ENCODE peak calls at places on chromosomes 13 and 19, in seven cellular contexts. P, E, X, Q, B, J and U are unnamed samples.
A peak's percentile ranks its signal among the peaks of the same experiment; 100 is the strongest.

GRCh38 chr13:34926513-34926912 is 15.6 kb upstream of the NBEA start:
- DNase-seq in P (peak; percentile 47), E (peak; percentile 67), X (peak; percentile 25), Q (no peak), B (no peak), J (no peak), U (no peak)

GRCh38 chr13:97878421-97879375 is 74.8 kb upstream of the IPO5 start:
- DNase-seq in P (peak; percentile 34), E (no peak), X (peak; percentile 4), Q (no peak), B (no peak), J (no peak), U (no peak)

GRCh38 chr19:7903244-7904073 is at the start of gene MAP2K7:
- DNase-seq in P (peak; percentile 99), E (peak; percentile 99), X (peak; percentile 98), Q (peak; percentile 100), B (peak; percentile 98), J (peak; percentile 99), U (peak; percentile 100)

GRCh38 chr13:80118507-80118906 is 222.4 kb downstream of the SPRY2 start:
- DNase-seq in P (no peak), E (no peak), X (no peak), Q (no peak), B (no peak), J (no peak), U (no peak)

GRCh38 chr19:11238781-11239376 is 540 bp upstream of the ANGPTL8 start:
- DNase-seq in P (no peak), E (no peak), X (no peak), Q (no peak), B (no peak), J (no peak), U (no peak)

GRCh38 chr19:33227242-33227650 is 1.6 kb upstream of the SLC7A10 start:
- DNase-seq in P (peak; percentile 6), E (peak; percentile 63), X (no peak), Q (no peak), B (no peak), J (no peak), U (no peak)

GRCh38 chr19:38769635-38770211 is 3.6 kb downstream of the LGALS7 start:
- DNase-seq in P (peak; percentile 38), E (peak; percentile 71), X (peak; percentile 85), Q (peak; percentile 94), B (peak; percentile 16), J (peak; percentile 85), U (peak; percentile 88)

GRCh38 chr19:6677924-6678689 is 8.1 kb upstream of the TNFSF14 start:
- DNase-seq in P (no peak), E (no peak), X (peak; percentile 18), Q (no peak), B (no peak), J (no peak), U (peak; percentile 19)

GRCh38 chr13:53074119-53074518 is 45.5 kb downstream of the OLFM4 start:
- DNase-seq in P (no peak), E (no peak), X (no peak), Q (no peak), B (no peak), J (no peak), U (no peak)

GRCh38 chr13:22594041-22594440 is 586.7 kb upstream of the SGCG start:
- DNase-seq in P (no peak), E (no peak), X (no peak), Q (no peak), B (no peak), J (no peak), U (no peak)

GRCh38 chr19:43858174-43858573 is 31.1 kb downstream of the ZNF283 start:
- DNase-seq in P (no peak), E (no peak), X (no peak), Q (no peak), B (no peak), J (no peak), U (no peak)
- H3K9me3 ChIP-seq in P (peaks cover 40% of the 10 kb centered on the region), E (no peaks in the 10 kb centered on the region), X (peaks cover 95% of the 10 kb centered on the region), Q (peaks cover 15% of the 10 kb centered on the region), B (peaks cover 28% of the 10 kb centered on the region), J (peaks cover 4% of the 10 kb centered on the region), U (peaks cover 42% of the 10 kb centered on the region)

DNA sequence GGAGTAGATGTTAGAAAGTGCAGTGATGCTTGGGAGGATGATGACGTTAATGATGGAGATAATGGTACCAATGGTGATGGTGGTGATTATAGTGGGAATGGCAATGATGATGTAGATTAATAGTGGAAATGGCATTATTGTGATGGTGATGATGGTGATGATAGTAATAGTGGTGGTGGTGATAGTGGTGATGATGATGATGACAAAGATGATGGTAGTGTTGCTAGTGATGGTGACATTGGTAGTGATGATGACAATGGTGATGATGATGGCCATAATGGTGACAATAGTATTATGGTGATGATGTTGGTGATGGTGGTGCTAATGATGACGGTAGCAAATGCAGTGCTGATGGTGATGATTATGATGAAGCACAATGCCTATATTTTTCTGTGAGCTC is 7.6 kb downstream of the CEACAM18 start:
- DNase-seq in P (no peak), E (no peak), X (no peak), Q (no peak), B (no peak), J (no peak), U (no peak)
- H3K9me3 ChIP-seq in P (peaks cover 17% of the 10 kb centered on the region), E (no peaks in the 10 kb centered on the region), X (peaks cover 14% of the 10 kb centered on the region), Q (no peaks in the 10 kb centered on the region), B (peaks cover 19% of the 10 kb centered on the region), J (no peaks in the 10 kb centered on the region), U (no peaks in the 10 kb centered on the region)

DNA sequence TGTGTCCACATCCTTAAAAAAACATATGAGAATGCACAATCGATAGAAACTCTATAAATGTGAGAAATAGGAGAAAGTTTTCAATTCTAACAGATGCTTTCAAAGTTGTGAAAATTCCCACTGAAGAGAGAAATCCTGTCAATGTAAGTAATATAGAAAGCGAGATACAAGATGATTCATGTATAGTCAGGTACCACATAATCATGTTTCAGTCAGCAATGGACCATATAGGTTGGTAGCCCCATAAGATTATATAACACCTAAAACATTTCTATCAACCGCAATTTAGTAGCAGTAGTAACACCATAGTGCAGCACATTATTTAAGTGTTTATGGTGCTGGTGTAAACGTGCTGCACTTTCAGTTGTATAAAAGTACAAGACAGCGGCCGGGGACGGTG is 18.5 kb downstream of the ZNF791 start:
- DNase-seq in P (no peak), E (no peak), X (no peak), Q (no peak), B (no peak), J (no peak), U (no peak)
- H3K9me3 ChIP-seq in P (peaks cover 56% of the 10 kb centered on the region), E (peaks cover 6% of the 10 kb centered on the region), X (peaks cover 96% of the 10 kb centered on the region), Q (peaks cover 2% of the 10 kb centered on the region), B (peaks cover 68% of the 10 kb centered on the region), J (no peaks in the 10 kb centered on the region), U (peaks cover 4% of the 10 kb centered on the region)

DNA sequence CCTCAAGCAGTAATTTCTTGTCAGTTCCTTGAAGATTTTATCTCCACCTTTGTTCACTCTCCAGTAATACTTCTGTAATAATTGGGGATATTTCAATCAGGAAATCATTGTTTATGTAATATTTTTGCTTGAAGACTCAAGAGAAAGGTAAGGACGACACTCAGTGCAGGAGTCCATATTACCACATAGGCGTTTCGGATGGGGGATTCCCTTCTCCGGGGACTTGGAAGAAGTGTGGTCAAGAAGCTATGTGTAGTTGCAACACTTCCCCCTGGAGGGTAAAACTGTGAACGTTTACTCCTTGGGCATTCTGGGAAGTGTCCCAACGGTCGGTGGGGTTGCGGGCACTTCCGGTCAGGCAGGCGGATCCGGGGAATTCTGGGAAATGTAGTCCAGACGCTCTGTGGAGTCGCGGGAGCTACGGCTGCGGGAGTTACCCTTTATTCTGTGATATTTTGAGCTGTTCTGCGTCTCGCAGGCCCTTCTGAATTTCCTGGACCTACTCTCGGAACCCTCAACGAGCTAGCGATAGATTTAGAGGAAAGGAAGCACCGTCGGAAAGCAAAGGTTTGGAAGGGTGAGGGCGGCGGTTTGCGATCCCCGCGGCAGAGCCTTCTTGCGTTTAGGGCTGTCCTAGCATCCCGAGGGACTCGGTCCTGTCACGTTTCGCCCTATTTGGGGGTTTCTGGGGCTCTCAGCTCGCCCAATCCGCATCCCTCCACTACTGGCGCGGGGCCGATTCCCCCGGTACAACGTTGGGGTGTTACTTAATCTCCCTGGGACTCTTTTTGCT is at the start of gene ZNF221:
- DNase-seq in P (peak; percentile 99), E (peak; percentile 99), X (peak; percentile 99), Q (peak; percentile 95), B (peak; percentile 95), J (peak; percentile 94), U (peak; percentile 49)
- H3K9me3 ChIP-seq in P (no peaks in the 10 kb centered on the region), E (no peaks in the 10 kb centered on the region), X (peaks cover 88% of the 10 kb centered on the region), Q (peaks cover 10% of the 10 kb centered on the region), B (peaks cover 6% of the 10 kb centered on the region), J (peaks cover 4% of the 10 kb centered on the region), U (no peaks in the 10 kb centered on the region)

GRCh38 chr13:47628666-47629065 is 372.4 kb downstream of the SUCLA2 start:
- DNase-seq in P (peak; percentile 21), E (no peak), X (no peak), Q (no peak), B (no peak), J (no peak), U (no peak)

GRCh38 chr13:47632311-47632710 is 368.8 kb downstream of the SUCLA2 start:
- DNase-seq in P (no peak), E (no peak), X (no peak), Q (no peak), B (no peak), J (no peak), U (no peak)
- H3K9me3 ChIP-seq in P (no peaks in the 10 kb centered on the region), E (no peaks in the 10 kb centered on the region), X (no peaks in the 10 kb centered on the region), Q (no peaks in the 10 kb centered on the region), B (no peaks in the 10 kb centered on the region), J (no peaks in the 10 kb centered on the region), U (no peaks in the 10 kb centered on the region)

GRCh38 chr19:36838784-36839324 is 667 bp upstream of the ZNF790 start:
- DNase-seq in P (peak; percentile 8), E (no peak), X (no peak), Q (no peak), B (no peak), J (no peak), U (no peak)
- H3K9me3 ChIP-seq in P (peaks cover 16% of the 10 kb centered on the region), E (no peaks in the 10 kb centered on the region), X (peaks cover 97% of the 10 kb centered on the region), Q (peaks cover 2% of the 10 kb centered on the region), B (peaks cover 26% of the 10 kb centered on the region), J (no peaks in the 10 kb centered on the region), U (no peaks in the 10 kb centered on the region)

GRCh38 chr13:105474983-105475382 is 1060.5 kb downstream of the EFNB2 start:
- DNase-seq in P (no peak), E (no peak), X (no peak), Q (no peak), B (no peak), J (no peak), U (no peak)
- H3K9me3 ChIP-seq in P (no peaks in the 10 kb centered on the region), E (no peaks in the 10 kb centered on the region), X (no peaks in the 10 kb centered on the region), Q (no peaks in the 10 kb centered on the region), B (no peaks in the 10 kb centered on the region), J (no peaks in the 10 kb centered on the region), U (no peaks in the 10 kb centered on the region)

GRCh38 chr13:25177012-25177411 is 4.9 kb upstream of the AMER2 start:
- DNase-seq in P (no peak), E (no peak), X (no peak), Q (no peak), B (no peak), J (no peak), U (no peak)
- H3K9me3 ChIP-seq in P (no peaks in the 10 kb centered on the region), E (no peaks in the 10 kb centered on the region), X (peaks cover 3% of the 10 kb centered on the region), Q (peaks cover 2% of the 10 kb centered on the region), B (no peaks in the 10 kb centered on the region), J (no peaks in the 10 kb centered on the region), U (no peaks in the 10 kb centered on the region)

DNA sequence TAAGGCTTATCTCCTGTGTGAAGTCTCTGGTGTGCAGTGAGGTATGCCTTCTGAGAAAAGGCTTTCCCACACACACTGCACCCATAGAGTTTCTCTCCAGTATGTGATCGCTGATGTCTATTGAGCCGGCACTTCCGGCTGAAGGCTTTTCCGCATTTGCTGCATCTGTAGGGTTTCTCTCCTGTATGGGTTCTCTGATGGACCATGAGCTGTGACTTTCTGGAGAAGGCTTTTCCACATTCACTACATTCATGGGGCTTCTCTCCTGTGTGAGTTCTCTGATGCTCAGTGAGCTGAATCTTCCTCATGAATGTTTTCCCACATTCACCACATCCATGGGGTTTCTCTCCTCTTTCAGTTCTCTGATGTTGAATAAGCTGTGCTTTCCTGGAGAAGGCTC is 14.7 kb downstream of the ZNF577 start:
- DNase-seq in P (no peak), E (no peak), X (no peak), Q (no peak), B (no peak), J (no peak), U (no peak)
- H3K9me3 ChIP-seq in P (peaks cover 60% of the 10 kb centered on the region), E (no peaks in the 10 kb centered on the region), X (peaks cover 83% of the 10 kb centered on the region), Q (peaks cover 39% of the 10 kb centered on the region), B (peaks cover 51% of the 10 kb centered on the region), J (peaks cover 24% of the 10 kb centered on the region), U (peaks cover 78% of the 10 kb centered on the region)